ENCODE peak calls at places on chromosomes 1 and 21, in four cellular contexts. One of them, this sample, is unnamed.

GRCh38 chr1:212943393-212943710 is 7.0 kb upstream of the VASH2 start:
- DNase-seq in fibroblast of mammary gland: no peak
- DNase-seq in Peyer's patch: no peak
- DNase-seq in fibroblast of lung: no peak
- DNase-seq in this sample: no peak

GRCh38 chr21:28821276-28822063 is 171.2 kb downstream of the LTN1 start:
- DNase-seq in fibroblast of mammary gland: no peak
- DNase-seq in Peyer's patch: no peak
- DNase-seq in fibroblast of lung: peak
- DNase-seq in this sample: no peak

GRCh38 chr1:12028957-12029511 is 9.7 kb downstream of the MIIP start:
- DNase-seq in fibroblast of mammary gland: no peak
- DNase-seq in Peyer's patch: no peak
- DNase-seq in fibroblast of lung: no peak
- DNase-seq in this sample: no peak

GRCh38 chr1:92951141-92951582 is 10.1 kb downstream of the DIPK1A start:
- DNase-seq in fibroblast of mammary gland: peak
- DNase-seq in Peyer's patch: no peak
- DNase-seq in fibroblast of lung: peak
- DNase-seq in this sample: peak

GRCh38 chr1:116902718-116903390 is 6.9 kb upstream of the PTGFRN start:
- DNase-seq in fibroblast of mammary gland: no peak
- DNase-seq in Peyer's patch: no peak
- DNase-seq in fibroblast of lung: no peak
- DNase-seq in this sample: no peak

GRCh38 chr1:37152491-37152890 is 118.2 kb upstream of the GRIK3 start:
- DNase-seq in fibroblast of mammary gland: no peak
- DNase-seq in Peyer's patch: no peak
- DNase-seq in fibroblast of lung: no peak
- DNase-seq in this sample: no peak

GRCh38 chr1:17768651-17769241 is 13.6 kb downstream of the ACTL8 start:
- DNase-seq in fibroblast of mammary gland: peak
- DNase-seq in Peyer's patch: no peak
- DNase-seq in fibroblast of lung: peak
- DNase-seq in this sample: peak

GRCh38 chr1:16236091-16236494 is 890 bp downstream of the CPLANE2 start:
- DNase-seq in fibroblast of mammary gland: no peak
- DNase-seq in Peyer's patch: no peak
- DNase-seq in fibroblast of lung: no peak
- DNase-seq in this sample: peak

GRCh38 chr1:64046243-64046642 is 157.2 kb upstream of the UBE2U start:
- DNase-seq in fibroblast of mammary gland: no peak
- DNase-seq in Peyer's patch: no peak
- DNase-seq in fibroblast of lung: no peak
- DNase-seq in this sample: no peak

GRCh38 chr1:5915587-5916571 is 76.3 kb downstream of the NPHP4 start:
- DNase-seq in fibroblast of mammary gland: peak
- DNase-seq in Peyer's patch: no peak
- DNase-seq in fibroblast of lung: peak
- DNase-seq in this sample: peak

GRCh38 chr1:197998110-197998509 is 80.9 kb downstream of the LHX9 start:
- DNase-seq in fibroblast of mammary gland: no peak
- DNase-seq in Peyer's patch: no peak
- DNase-seq in fibroblast of lung: no peak
- DNase-seq in this sample: no peak
- TF ChIP-seq CTCF in fibroblast of mammary gland: no peak
- TF ChIP-seq CTCF in Peyer's patch: no peak
- TF ChIP-seq CTCF in fibroblast of lung: no peak
- TF ChIP-seq CTCF in this sample: peak

DNA sequence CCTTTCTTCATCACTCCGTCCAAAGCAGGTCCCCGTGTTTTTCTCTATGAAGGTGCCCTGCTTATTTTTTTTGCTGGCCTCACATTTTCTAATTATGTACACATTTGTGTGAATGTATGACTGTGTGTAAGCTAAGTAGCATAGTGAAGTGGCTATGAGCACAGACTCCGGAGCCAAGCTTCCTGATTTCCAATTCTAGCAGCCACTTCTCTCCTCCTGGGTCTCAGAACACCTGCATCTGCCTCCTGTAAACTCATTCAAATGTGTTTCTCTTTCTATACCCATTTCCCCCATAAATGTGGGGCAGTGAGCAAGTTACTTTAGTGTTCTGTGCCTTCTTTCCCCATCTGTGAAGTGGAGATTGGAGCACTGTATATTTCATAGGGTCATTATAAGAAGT is 2.1 kb downstream of the SLAMF6 start:
- DNase-seq in fibroblast of mammary gland: no peak
- DNase-seq in Peyer's patch: no peak
- DNase-seq in fibroblast of lung: no peak
- DNase-seq in this sample: no peak
- H3K4me3 ChIP-seq in fibroblast of mammary gland: no peak
- H3K4me3 ChIP-seq in Peyer's patch: peak
- H3K4me3 ChIP-seq in fibroblast of lung: no peak
- H3K4me3 ChIP-seq in this sample: no peak

GRCh38 chr1:100928128-100928527 is 32.2 kb downstream of the SLC30A7 start:
- DNase-seq in fibroblast of mammary gland: peak
- DNase-seq in Peyer's patch: no peak
- DNase-seq in fibroblast of lung: no peak
- DNase-seq in this sample: no peak
- TF ChIP-seq CTCF in fibroblast of mammary gland: no peak
- TF ChIP-seq CTCF in Peyer's patch: no peak
- TF ChIP-seq CTCF in fibroblast of lung: no peak
- TF ChIP-seq CTCF in this sample: peak

GRCh38 chr1:155125946-155126493 is 1.7 kb upstream of the EFNA1 start:
- DNase-seq in fibroblast of mammary gland: peak
- DNase-seq in Peyer's patch: peak
- DNase-seq in fibroblast of lung: peak
- DNase-seq in this sample: no peak

GRCh38 chr1:155126494-155127104 is 1.1 kb upstream of the EFNA1 start:
- DNase-seq in fibroblast of mammary gland: no peak
- DNase-seq in Peyer's patch: peak
- DNase-seq in fibroblast of lung: peak
- DNase-seq in this sample: peak

GRCh38 chr1:155127105-155127671 is 488 bp upstream of the EFNA1 start:
- DNase-seq in fibroblast of mammary gland: peak
- DNase-seq in Peyer's patch: peak
- DNase-seq in fibroblast of lung: peak
- DNase-seq in this sample: peak

GRCh38 chr1:155124503-155125463 is 2.9 kb upstream of the EFNA1 start:
- DNase-seq in fibroblast of mammary gland: no peak
- DNase-seq in Peyer's patch: peak
- DNase-seq in fibroblast of lung: peak
- DNase-seq in this sample: no peak

GRCh38 chr1:155125511-155125945 is 2.1 kb upstream of the EFNA1 start:
- DNase-seq in fibroblast of mammary gland: no peak
- DNase-seq in Peyer's patch: peak
- DNase-seq in fibroblast of lung: no peak
- DNase-seq in this sample: no peak
- H3K4me3 ChIP-seq in fibroblast of mammary gland: no peak
- H3K4me3 ChIP-seq in Peyer's patch: no peak
- H3K4me3 ChIP-seq in fibroblast of lung: no peak
- H3K4me3 ChIP-seq in this sample: no peak

DNA sequence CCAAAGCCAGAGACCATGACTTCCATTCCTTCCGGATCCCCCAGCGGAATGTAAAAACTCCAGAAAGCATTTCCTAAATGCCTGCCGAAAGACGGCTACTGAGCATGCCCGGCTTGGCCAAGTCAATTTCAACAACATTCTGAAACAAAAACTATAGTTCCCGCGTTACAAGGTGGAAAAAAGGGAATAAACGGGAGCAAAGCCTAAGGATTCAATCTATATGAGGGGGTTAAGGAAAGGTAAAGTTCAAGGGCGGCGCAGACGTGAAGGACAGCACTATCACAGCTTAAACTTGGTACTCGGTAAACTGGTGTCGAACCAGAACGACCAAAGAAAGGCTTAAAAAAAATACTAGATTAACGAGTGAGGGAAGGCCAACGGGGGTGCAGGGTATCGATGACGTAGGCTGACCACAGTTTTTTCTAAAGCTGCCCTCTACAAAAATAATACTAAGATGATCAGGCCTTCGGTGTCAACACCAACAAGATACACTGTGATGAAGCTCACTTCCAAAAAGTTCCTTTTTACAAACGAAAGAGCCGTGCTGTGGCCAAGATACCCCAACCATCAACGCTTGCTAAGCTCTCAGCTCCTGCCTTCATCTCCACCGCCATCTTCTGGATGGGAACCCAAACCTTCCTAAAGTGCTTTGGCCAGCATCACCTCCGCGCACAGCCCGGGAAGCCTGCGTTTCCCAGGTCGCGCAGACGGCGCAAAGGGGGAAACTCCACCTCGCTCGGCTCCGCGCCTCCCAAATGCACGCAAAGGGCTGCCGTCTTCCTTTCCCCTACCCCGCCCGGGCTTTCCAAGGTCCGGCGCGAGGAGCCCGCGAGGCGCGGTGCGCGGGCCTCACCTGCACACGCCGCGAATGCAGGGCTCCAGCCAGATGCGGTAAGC is 730 bp downstream of the USP48 start:
- DNase-seq in fibroblast of mammary gland: peak
- DNase-seq in Peyer's patch: no peak
- DNase-seq in fibroblast of lung: peak
- DNase-seq in this sample: peak
- TF ChIP-seq CTCF in fibroblast of mammary gland: peak
- TF ChIP-seq CTCF in Peyer's patch: no peak
- TF ChIP-seq CTCF in fibroblast of lung: peak
- TF ChIP-seq CTCF in this sample: peak

GRCh38 chr1:33348194-33348593 is 27.3 kb upstream of the A3GALT2 start:
- DNase-seq in fibroblast of mammary gland: peak
- DNase-seq in Peyer's patch: no peak
- DNase-seq in fibroblast of lung: peak
- DNase-seq in this sample: peak

GRCh38 chr1:33349081-33349759 is 28.3 kb upstream of the A3GALT2 start:
- DNase-seq in fibroblast of mammary gland: no peak
- DNase-seq in Peyer's patch: peak
- DNase-seq in fibroblast of lung: peak
- DNase-seq in this sample: no peak

GRCh38 chr1:33348676-33349080 is 27.8 kb upstream of the A3GALT2 start:
- DNase-seq in fibroblast of mammary gland: no peak
- DNase-seq in Peyer's patch: no peak
- DNase-seq in fibroblast of lung: no peak
- DNase-seq in this sample: no peak

GRCh38 chr1:33347650-33347992 is 26.7 kb upstream of the A3GALT2 start:
- DNase-seq in fibroblast of mammary gland: peak
- DNase-seq in Peyer's patch: no peak
- DNase-seq in fibroblast of lung: peak
- DNase-seq in this sample: no peak

GRCh38 chr1:33346921-33347649 is 26.2 kb upstream of the A3GALT2 start:
- DNase-seq in fibroblast of mammary gland: peak
- DNase-seq in Peyer's patch: no peak
- DNase-seq in fibroblast of lung: peak
- DNase-seq in this sample: peak
- H3K4me3 ChIP-seq in fibroblast of mammary gland: peak
- H3K4me3 ChIP-seq in Peyer's patch: peak
- H3K4me3 ChIP-seq in fibroblast of lung: peak
- H3K4me3 ChIP-seq in this sample: peak

GRCh38 chr1:53416264-53416663 is 42.9 kb upstream of the DMRTB1 start:
- DNase-seq in fibroblast of mammary gland: no peak
- DNase-seq in Peyer's patch: no peak
- DNase-seq in fibroblast of lung: no peak
- DNase-seq in this sample: no peak

GRCh38 chr1:53417003-53417402 is 42.2 kb upstream of the DMRTB1 start:
- DNase-seq in fibroblast of mammary gland: no peak
- DNase-seq in Peyer's patch: no peak
- DNase-seq in fibroblast of lung: peak
- DNase-seq in this sample: no peak

GRCh38 chr1:53421208-53421607 is 38.0 kb upstream of the DMRTB1 start:
- DNase-seq in fibroblast of mammary gland: no peak
- DNase-seq in Peyer's patch: no peak
- DNase-seq in fibroblast of lung: no peak
- DNase-seq in this sample: no peak

GRCh38 chr1:53415432-53415831 is 43.8 kb upstream of the DMRTB1 start:
- DNase-seq in fibroblast of mammary gland: no peak
- DNase-seq in Peyer's patch: no peak
- DNase-seq in fibroblast of lung: no peak
- DNase-seq in this sample: no peak

DNA sequence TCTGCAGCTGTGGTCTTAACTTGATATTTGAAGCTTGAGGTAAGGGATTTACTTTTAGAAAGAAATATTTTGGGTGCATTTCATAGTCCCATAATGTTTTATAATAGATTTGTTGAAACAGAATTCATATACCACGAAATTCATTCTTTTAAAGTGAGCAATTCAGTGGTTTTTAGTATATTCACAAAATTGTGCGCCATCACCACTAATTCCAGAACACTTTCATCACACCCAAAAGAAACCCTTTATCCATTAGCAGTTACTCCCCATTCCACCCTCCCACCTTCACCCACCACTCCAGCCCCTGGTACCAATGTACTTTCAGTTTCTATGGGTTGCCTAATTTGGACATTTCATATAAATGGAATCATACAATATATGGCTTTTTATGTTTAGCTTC is 38.9 kb upstream of the DMRTB1 start:
- DNase-seq in fibroblast of mammary gland: no peak
- DNase-seq in Peyer's patch: no peak
- DNase-seq in fibroblast of lung: peak
- DNase-seq in this sample: no peak
- TF ChIP-seq CTCF in fibroblast of mammary gland: no peak
- TF ChIP-seq CTCF in Peyer's patch: no peak
- TF ChIP-seq CTCF in fibroblast of lung: no peak
- TF ChIP-seq CTCF in this sample: no peak

GRCh38 chr1:155081472-155082300 is 3.0 kb downstream of the EFNA3 start:
- DNase-seq in fibroblast of mammary gland: no peak
- DNase-seq in Peyer's patch: peak
- DNase-seq in fibroblast of lung: no peak
- DNase-seq in this sample: no peak

GRCh38 chr1:155082941-155083541 is 4.4 kb downstream of the EFNA3 start:
- DNase-seq in fibroblast of mammary gland: no peak
- DNase-seq in Peyer's patch: peak
- DNase-seq in fibroblast of lung: no peak
- DNase-seq in this sample: no peak

GRCh38 chr1:155083865-155084721 is 5.5 kb downstream of the EFNA3 start:
- DNase-seq in fibroblast of mammary gland: peak
- DNase-seq in Peyer's patch: peak
- DNase-seq in fibroblast of lung: no peak
- DNase-seq in this sample: no peak

GRCh38 chr1:155080250-155081228 is 1.9 kb downstream of the EFNA3 start:
- DNase-seq in fibroblast of mammary gland: no peak
- DNase-seq in Peyer's patch: peak
- DNase-seq in fibroblast of lung: no peak
- DNase-seq in this sample: no peak

GRCh38 chr1:155082301-155082940 is 3.8 kb downstream of the EFNA3 start:
- DNase-seq in fibroblast of mammary gland: no peak
- DNase-seq in Peyer's patch: peak
- DNase-seq in fibroblast of lung: no peak
- DNase-seq in this sample: no peak
- H3K4me3 ChIP-seq in fibroblast of mammary gland: no peak
- H3K4me3 ChIP-seq in Peyer's patch: peak
- H3K4me3 ChIP-seq in fibroblast of lung: no peak
- H3K4me3 ChIP-seq in this sample: no peak

GRCh38 chr1:223710179-223711133 is 1.9 kb upstream of the CAPN2 start:
- DNase-seq in fibroblast of mammary gland: no peak
- DNase-seq in Peyer's patch: no peak
- DNase-seq in fibroblast of lung: no peak
- DNase-seq in this sample: no peak

GRCh38 chr1:223711173-223711572 is 1.2 kb upstream of the CAPN2 start:
- DNase-seq in fibroblast of mammary gland: peak
- DNase-seq in Peyer's patch: no peak
- DNase-seq in fibroblast of lung: peak
- DNase-seq in this sample: peak

GRCh38 chr1:223708651-223709268 is 3.6 kb upstream of the CAPN2 start:
- DNase-seq in fibroblast of mammary gland: no peak
- DNase-seq in Peyer's patch: no peak
- DNase-seq in fibroblast of lung: no peak
- DNase-seq in this sample: no peak

GRCh38 chr1:223708001-223708359 is 4.4 kb upstream of the CAPN2 start:
- DNase-seq in fibroblast of mammary gland: no peak
- DNase-seq in Peyer's patch: no peak
- DNase-seq in fibroblast of lung: no peak
- DNase-seq in this sample: no peak

GRCh38 chr1:223709598-223709997 is 2.7 kb upstream of the CAPN2 start:
- DNase-seq in fibroblast of mammary gland: peak
- DNase-seq in Peyer's patch: no peak
- DNase-seq in fibroblast of lung: no peak
- DNase-seq in this sample: no peak
- TF ChIP-seq CTCF in fibroblast of mammary gland: peak
- TF ChIP-seq CTCF in Peyer's patch: peak
- TF ChIP-seq CTCF in fibroblast of lung: peak
- TF ChIP-seq CTCF in this sample: peak